ENCODE peak calls at places on chromosomes 6 and 20, in four cellular contexts. One of them, this sample, is unnamed.

GRCh38 chr6:111474771-111475170 is 8.2 kb downstream of the REV3L start:
- DNase-seq in HT-29: no peak
- DNase-seq in activated CD4-positive, alpha-beta T cell treated with anti-CD3 and anti-CD28 coated beads, Interleukin-2, amount 50 U/mL, for 1 hour: no peak
- DNase-seq in RKO: no peak
- DNase-seq in this sample: no peak

GRCh38 chr20:33893314-33893713 is 82.2 kb downstream of the CHMP4B start:
- DNase-seq in HT-29: no peak
- DNase-seq in activated CD4-positive, alpha-beta T cell treated with anti-CD3 and anti-CD28 coated beads, Interleukin-2, amount 50 U/mL, for 1 hour: no peak
- DNase-seq in RKO: peak
- DNase-seq in this sample: no peak

GRCh38 chr20:25315418-25316210 is 67.7 kb downstream of the PYGB start:
- DNase-seq in HT-29: no peak
- DNase-seq in activated CD4-positive, alpha-beta T cell treated with anti-CD3 and anti-CD28 coated beads, Interleukin-2, amount 50 U/mL, for 1 hour: no peak
- DNase-seq in RKO: no peak
- DNase-seq in this sample: no peak

GRCh38 chr20:10113746-10114145 is 79.0 kb downstream of the ANKEF1 start:
- DNase-seq in HT-29: no peak
- DNase-seq in activated CD4-positive, alpha-beta T cell treated with anti-CD3 and anti-CD28 coated beads, Interleukin-2, amount 50 U/mL, for 1 hour: no peak
- DNase-seq in RKO: no peak
- DNase-seq in this sample: no peak

GRCh38 chr6:142286088-142286409 is 15.8 kb upstream of the ADGRG6 start:
- DNase-seq in HT-29: no peak
- DNase-seq in activated CD4-positive, alpha-beta T cell treated with anti-CD3 and anti-CD28 coated beads, Interleukin-2, amount 50 U/mL, for 1 hour: no peak
- DNase-seq in RKO: no peak
- DNase-seq in this sample: no peak

GRCh38 chr20:10469599-10469998 is 34.5 kb downstream of the SLX4IP start:
- DNase-seq in HT-29: peak
- DNase-seq in activated CD4-positive, alpha-beta T cell treated with anti-CD3 and anti-CD28 coated beads, Interleukin-2, amount 50 U/mL, for 1 hour: no peak
- DNase-seq in RKO: peak
- DNase-seq in this sample: no peak

GRCh38 chr6:81565071-81565470 is 187.4 kb downstream of the TENT5A start:
- DNase-seq in HT-29: no peak
- DNase-seq in activated CD4-positive, alpha-beta T cell treated with anti-CD3 and anti-CD28 coated beads, Interleukin-2, amount 50 U/mL, for 1 hour: no peak
- DNase-seq in RKO: no peak
- DNase-seq in this sample: no peak

GRCh38 chr6:35299674-35300073 is 2.1 kb downstream of the DEF6 start:
- DNase-seq in HT-29: no peak
- DNase-seq in activated CD4-positive, alpha-beta T cell treated with anti-CD3 and anti-CD28 coated beads, Interleukin-2, amount 50 U/mL, for 1 hour: no peak
- DNase-seq in RKO: no peak
- DNase-seq in this sample: no peak

GRCh38 chr6:84462697-84463096 is 235.3 kb upstream of the CEP162 start:
- DNase-seq in HT-29: no peak
- DNase-seq in activated CD4-positive, alpha-beta T cell treated with anti-CD3 and anti-CD28 coated beads, Interleukin-2, amount 50 U/mL, for 1 hour: no peak
- DNase-seq in RKO: no peak
- DNase-seq in this sample: no peak

GRCh38 chr20:38134427-38135281 is 30.4 kb downstream of the TGM2 start:
- DNase-seq in HT-29: peak
- DNase-seq in activated CD4-positive, alpha-beta T cell treated with anti-CD3 and anti-CD28 coated beads, Interleukin-2, amount 50 U/mL, for 1 hour: no peak
- DNase-seq in RKO: no peak
- DNase-seq in this sample: no peak

GRCh38 chr6:127812985-127813681 is 87.7 kb downstream of the THEMIS start:
- DNase-seq in HT-29: no peak
- DNase-seq in activated CD4-positive, alpha-beta T cell treated with anti-CD3 and anti-CD28 coated beads, Interleukin-2, amount 50 U/mL, for 1 hour: no peak
- DNase-seq in RKO: no peak
- DNase-seq in this sample: no peak

This sample was measured in effector memory CD8-positive, alpha-beta T cell.